ENCODE peak calls at places on chromosomes 4 and X, in ten cellular contexts. One of them, this sample, is unnamed. For H3K9me3, the result is how much of the 10 kb centered on the place peaks cover.

GRCh38 chr4:82770607-82771006 is 28.0 kb downstream of the SCD5 start:
- DNase-seq in tibial nerve: no peak
- DNase-seq in fibroblast of lung: no peak
- DNase-seq in IMR-90: no peak
- DNase-seq in aorta: no peak
- DNase-seq in mucosa of descending colon: no peak
- DNase-seq in cardiac muscle cell: no peak
- DNase-seq in heart right ventricle: no peak
- DNase-seq in adipocyte: no peak
- DNase-seq in right lobe of liver: no peak
- DNase-seq in this sample: no peak

GRCh38 chr4:185137233-185137925 is 5.7 kb upstream of the SLC25A4 start:
- DNase-seq in tibial nerve: no peak
- DNase-seq in fibroblast of lung: no peak
- DNase-seq in IMR-90: no peak
- DNase-seq in aorta: no peak
- DNase-seq in mucosa of descending colon: no peak
- DNase-seq in cardiac muscle cell: no peak
- DNase-seq in heart right ventricle: peak
- DNase-seq in adipocyte: no peak
- DNase-seq in right lobe of liver: no peak
- DNase-seq in this sample: no peak

GRCh38 chrX:95885074-95885473 is 799.6 kb upstream of the DIAPH2 start:
- DNase-seq in tibial nerve: peak
- DNase-seq in fibroblast of lung: peak
- DNase-seq in IMR-90: no peak
- DNase-seq in aorta: no peak
- DNase-seq in mucosa of descending colon: peak
- DNase-seq in cardiac muscle cell: peak
- DNase-seq in heart right ventricle: peak
- DNase-seq in adipocyte: peak
- DNase-seq in right lobe of liver: peak
- DNase-seq in this sample: no peak

GRCh38 chrX:107736781-107737531 is 38.6 kb downstream of the TSC22D3 start:
- DNase-seq in tibial nerve: no peak
- DNase-seq in fibroblast of lung: no peak
- DNase-seq in IMR-90: no peak
- DNase-seq in aorta: no peak
- DNase-seq in mucosa of descending colon: no peak
- DNase-seq in cardiac muscle cell: no peak
- DNase-seq in heart right ventricle: no peak
- DNase-seq in adipocyte: no peak
- DNase-seq in right lobe of liver: peak
- DNase-seq in this sample: no peak

GRCh38 chr4:36020351-36020750 is 224.0 kb downstream of the ARAP2 start:
- DNase-seq in tibial nerve: no peak
- DNase-seq in fibroblast of lung: no peak
- DNase-seq in IMR-90: no peak
- DNase-seq in aorta: no peak
- DNase-seq in mucosa of descending colon: no peak
- DNase-seq in cardiac muscle cell: no peak
- DNase-seq in heart right ventricle: no peak
- DNase-seq in adipocyte: no peak
- DNase-seq in right lobe of liver: no peak
- DNase-seq in this sample: no peak

GRCh38 chr4:86892639-86892965 is 380 bp upstream of the C4orf36 start:
- DNase-seq in tibial nerve: no peak
- DNase-seq in fibroblast of lung: peak
- DNase-seq in IMR-90: no peak
- DNase-seq in aorta: no peak
- DNase-seq in mucosa of descending colon: no peak
- DNase-seq in cardiac muscle cell: no peak
- DNase-seq in heart right ventricle: no peak
- DNase-seq in adipocyte: no peak
- DNase-seq in right lobe of liver: no peak
- DNase-seq in this sample: no peak

GRCh38 chr4:19791422-19792113 is 460.1 kb upstream of the SLIT2 start:
- DNase-seq in tibial nerve: no peak
- DNase-seq in fibroblast of lung: no peak
- DNase-seq in IMR-90: peak
- DNase-seq in aorta: no peak
- DNase-seq in mucosa of descending colon: no peak
- DNase-seq in cardiac muscle cell: peak
- DNase-seq in heart right ventricle: no peak
- DNase-seq in adipocyte: no peak
- DNase-seq in right lobe of liver: no peak
- DNase-seq in this sample: no peak

GRCh38 chr4:31291238-31291637 is 571.1 kb downstream of the PCDH7 start:
- DNase-seq in tibial nerve: no peak
- DNase-seq in fibroblast of lung: no peak
- DNase-seq in IMR-90: no peak
- DNase-seq in aorta: no peak
- DNase-seq in mucosa of descending colon: no peak
- DNase-seq in cardiac muscle cell: no peak
- DNase-seq in heart right ventricle: no peak
- DNase-seq in adipocyte: no peak
- DNase-seq in right lobe of liver: no peak
- DNase-seq in this sample: no peak

GRCh38 chr4:123856689-123857545 is 460.3 kb downstream of the SPRY1 start:
- DNase-seq in tibial nerve: peak
- DNase-seq in fibroblast of lung: peak
- DNase-seq in IMR-90: peak
- DNase-seq in aorta: peak
- DNase-seq in mucosa of descending colon: peak
- DNase-seq in cardiac muscle cell: peak
- DNase-seq in heart right ventricle: peak
- DNase-seq in adipocyte: peak
- DNase-seq in right lobe of liver: no peak
- DNase-seq in this sample: no peak

GRCh38 chr4:38560763-38561558 is 103.0 kb upstream of the KLF3 start:
- DNase-seq in tibial nerve: no peak
- DNase-seq in fibroblast of lung: no peak
- DNase-seq in IMR-90: no peak
- DNase-seq in aorta: no peak
- DNase-seq in mucosa of descending colon: no peak
- DNase-seq in cardiac muscle cell: no peak
- DNase-seq in heart right ventricle: no peak
- DNase-seq in adipocyte: no peak
- DNase-seq in right lobe of liver: no peak
- DNase-seq in this sample: peak

GRCh38 chr4:8904041-8904501 is 32.4 kb upstream of the HMX1 start:
- DNase-seq in tibial nerve: no peak
- DNase-seq in fibroblast of lung: no peak
- DNase-seq in IMR-90: no peak
- DNase-seq in aorta: peak
- DNase-seq in mucosa of descending colon: no peak
- DNase-seq in cardiac muscle cell: no peak
- DNase-seq in heart right ventricle: no peak
- DNase-seq in adipocyte: no peak
- DNase-seq in right lobe of liver: no peak
- DNase-seq in this sample: no peak
- H3K9me3 ChIP-seq in tibial nerve: under half
- H3K9me3 ChIP-seq in fibroblast of lung: under half
- H3K9me3 ChIP-seq in IMR-90: under half
- H3K9me3 ChIP-seq in aorta: under half
- H3K9me3 ChIP-seq in mucosa of descending colon: under half
- H3K9me3 ChIP-seq in cardiac muscle cell: under half
- H3K9me3 ChIP-seq in heart right ventricle: under half
- H3K9me3 ChIP-seq in adipocyte: under half
- H3K9me3 ChIP-seq in right lobe of liver: under half
- H3K9me3 ChIP-seq in this sample: under half

GRCh38 chr4:706834-707598 is 1.4 kb downstream of the PCGF3 start:
- DNase-seq in tibial nerve: no peak
- DNase-seq in fibroblast of lung: no peak
- DNase-seq in IMR-90: no peak
- DNase-seq in aorta: no peak
- DNase-seq in mucosa of descending colon: no peak
- DNase-seq in cardiac muscle cell: no peak
- DNase-seq in heart right ventricle: no peak
- DNase-seq in adipocyte: no peak
- DNase-seq in right lobe of liver: no peak
- DNase-seq in this sample: no peak

GRCh38 chr4:710116-710515 is 4.5 kb downstream of the PCGF3 start:
- DNase-seq in tibial nerve: no peak
- DNase-seq in fibroblast of lung: no peak
- DNase-seq in IMR-90: no peak
- DNase-seq in aorta: no peak
- DNase-seq in mucosa of descending colon: no peak
- DNase-seq in cardiac muscle cell: no peak
- DNase-seq in heart right ventricle: no peak
- DNase-seq in adipocyte: no peak
- DNase-seq in right lobe of liver: no peak
- DNase-seq in this sample: no peak

GRCh38 chr4:707929-708630 is 2.4 kb downstream of the PCGF3 start:
- DNase-seq in tibial nerve: no peak
- DNase-seq in fibroblast of lung: no peak
- DNase-seq in IMR-90: no peak
- DNase-seq in aorta: no peak
- DNase-seq in mucosa of descending colon: no peak
- DNase-seq in cardiac muscle cell: no peak
- DNase-seq in heart right ventricle: no peak
- DNase-seq in adipocyte: no peak
- DNase-seq in right lobe of liver: no peak
- DNase-seq in this sample: no peak

GRCh38 chr4:709348-709747 is 3.7 kb downstream of the PCGF3 start:
- DNase-seq in tibial nerve: no peak
- DNase-seq in fibroblast of lung: no peak
- DNase-seq in IMR-90: no peak
- DNase-seq in aorta: no peak
- DNase-seq in mucosa of descending colon: no peak
- DNase-seq in cardiac muscle cell: no peak
- DNase-seq in heart right ventricle: no peak
- DNase-seq in adipocyte: no peak
- DNase-seq in right lobe of liver: no peak
- DNase-seq in this sample: no peak

DNA sequence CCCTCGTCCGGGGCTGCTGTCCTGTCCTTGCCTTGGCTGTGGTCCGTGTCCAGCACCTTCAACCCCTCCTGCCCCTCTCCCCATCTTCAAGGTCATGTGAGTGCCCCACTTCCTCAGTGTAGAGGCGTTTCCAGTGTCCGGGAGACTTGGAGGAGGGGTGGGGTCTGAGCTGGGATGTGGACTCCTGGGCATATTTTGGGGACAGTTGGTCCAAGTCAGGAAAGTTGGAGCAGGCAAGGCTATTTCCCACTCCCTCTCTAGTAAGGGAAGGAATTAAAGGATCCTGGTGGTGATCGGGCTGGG is 3.0 kb downstream of the PCGF3 start:
- DNase-seq in tibial nerve: no peak
- DNase-seq in fibroblast of lung: no peak
- DNase-seq in IMR-90: no peak
- DNase-seq in aorta: no peak
- DNase-seq in mucosa of descending colon: no peak
- DNase-seq in cardiac muscle cell: no peak
- DNase-seq in heart right ventricle: no peak
- DNase-seq in adipocyte: no peak
- DNase-seq in right lobe of liver: peak
- DNase-seq in this sample: no peak
- H3K4me3 ChIP-seq in tibial nerve: no peak
- H3K4me3 ChIP-seq in fibroblast of lung: no peak
- H3K4me3 ChIP-seq in IMR-90: no peak
- H3K4me3 ChIP-seq in aorta: no peak
- H3K4me3 ChIP-seq in mucosa of descending colon: no peak
- H3K4me3 ChIP-seq in cardiac muscle cell: no peak
- H3K4me3 ChIP-seq in heart right ventricle: peak
- H3K4me3 ChIP-seq in adipocyte: peak
- H3K4me3 ChIP-seq in right lobe of liver: no peak
- H3K4me3 ChIP-seq in this sample: no peak

GRCh38 chr4:107890779-107891178 is 40.6 kb upstream of the CYP2U1 start:
- DNase-seq in tibial nerve: no peak
- DNase-seq in fibroblast of lung: no peak
- DNase-seq in IMR-90: no peak
- DNase-seq in aorta: no peak
- DNase-seq in mucosa of descending colon: no peak
- DNase-seq in cardiac muscle cell: no peak
- DNase-seq in heart right ventricle: no peak
- DNase-seq in adipocyte: no peak
- DNase-seq in right lobe of liver: no peak
- DNase-seq in this sample: no peak

GRCh38 chr4:107894138-107894603 is 37.2 kb upstream of the CYP2U1 start:
- DNase-seq in tibial nerve: no peak
- DNase-seq in fibroblast of lung: no peak
- DNase-seq in IMR-90: no peak
- DNase-seq in aorta: no peak
- DNase-seq in mucosa of descending colon: no peak
- DNase-seq in cardiac muscle cell: no peak
- DNase-seq in heart right ventricle: no peak
- DNase-seq in adipocyte: no peak
- DNase-seq in right lobe of liver: no peak
- DNase-seq in this sample: no peak

GRCh38 chr4:107888237-107888636 is 43.1 kb upstream of the CYP2U1 start:
- DNase-seq in tibial nerve: no peak
- DNase-seq in fibroblast of lung: no peak
- DNase-seq in IMR-90: no peak
- DNase-seq in aorta: no peak
- DNase-seq in mucosa of descending colon: peak
- DNase-seq in cardiac muscle cell: no peak
- DNase-seq in heart right ventricle: no peak
- DNase-seq in adipocyte: no peak
- DNase-seq in right lobe of liver: no peak
- DNase-seq in this sample: no peak

GRCh38 chr4:107893171-107894137 is 37.9 kb upstream of the CYP2U1 start:
- DNase-seq in tibial nerve: no peak
- DNase-seq in fibroblast of lung: peak
- DNase-seq in IMR-90: peak
- DNase-seq in aorta: no peak
- DNase-seq in mucosa of descending colon: no peak
- DNase-seq in cardiac muscle cell: peak
- DNase-seq in heart right ventricle: no peak
- DNase-seq in adipocyte: no peak
- DNase-seq in right lobe of liver: no peak
- DNase-seq in this sample: no peak

DNA sequence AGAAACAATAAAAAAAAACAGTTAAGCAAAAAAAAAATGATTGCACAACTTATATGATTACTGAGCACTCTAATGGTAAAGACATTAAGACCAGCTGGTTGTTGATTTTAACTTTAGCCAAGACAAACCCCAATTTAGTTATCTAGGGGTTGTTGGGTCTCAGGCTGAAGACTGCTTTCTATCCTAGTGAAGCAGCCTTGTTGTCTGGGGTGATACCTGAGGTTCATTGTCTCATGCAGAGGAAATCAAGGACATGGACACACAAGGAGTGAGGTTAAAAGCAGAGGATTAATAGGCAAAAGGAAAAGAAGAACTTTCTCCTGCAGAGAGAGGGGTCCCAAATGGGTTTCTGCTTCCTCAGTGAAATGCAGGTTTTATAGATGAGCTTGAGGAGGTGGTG is 40.0 kb upstream of the CYP2U1 start:
- DNase-seq in tibial nerve: no peak
- DNase-seq in fibroblast of lung: no peak
- DNase-seq in IMR-90: no peak
- DNase-seq in aorta: no peak
- DNase-seq in mucosa of descending colon: no peak
- DNase-seq in cardiac muscle cell: no peak
- DNase-seq in heart right ventricle: no peak
- DNase-seq in adipocyte: no peak
- DNase-seq in right lobe of liver: no peak
- DNase-seq in this sample: no peak
- H3K9me3 ChIP-seq in tibial nerve: under half
- H3K9me3 ChIP-seq in fibroblast of lung: under half
- H3K9me3 ChIP-seq in IMR-90: under half
- H3K9me3 ChIP-seq in aorta: under half
- H3K9me3 ChIP-seq in mucosa of descending colon: under half
- H3K9me3 ChIP-seq in cardiac muscle cell: under half
- H3K9me3 ChIP-seq in heart right ventricle: under half
- H3K9me3 ChIP-seq in adipocyte: under half
- H3K9me3 ChIP-seq in right lobe of liver: under half
- H3K9me3 ChIP-seq in this sample: under half

GRCh38 chrX:15856580-15856979 is 2.0 kb upstream of the AP1S2 start:
- DNase-seq in tibial nerve: no peak
- DNase-seq in fibroblast of lung: no peak
- DNase-seq in IMR-90: no peak
- DNase-seq in aorta: no peak
- DNase-seq in mucosa of descending colon: no peak
- DNase-seq in cardiac muscle cell: no peak
- DNase-seq in heart right ventricle: no peak
- DNase-seq in adipocyte: no peak
- DNase-seq in right lobe of liver: no peak
- DNase-seq in this sample: no peak
- H3K4me3 ChIP-seq in tibial nerve: no peak
- H3K4me3 ChIP-seq in fibroblast of lung: no peak
- H3K4me3 ChIP-seq in IMR-90: no peak
- H3K4me3 ChIP-seq in aorta: no peak
- H3K4me3 ChIP-seq in mucosa of descending colon: no peak
- H3K4me3 ChIP-seq in cardiac muscle cell: no peak
- H3K4me3 ChIP-seq in heart right ventricle: no peak
- H3K4me3 ChIP-seq in adipocyte: no peak
- H3K4me3 ChIP-seq in right lobe of liver: no peak
- H3K4me3 ChIP-seq in this sample: no peak